ENCODE peak calls at places on chromosomes 1 and 21, in ten cellular contexts. O is stimulated activated CD8-positive, alpha-beta memory T cell treated with anti-CD3 and anti-CD28 coated beads, Interleukin-12 subunit alpha, Interleukin-12 subunit beta, amount 100 ng/mL, for 4 hours; B is substantia nigra; C is AG10803; M is stimulated activated CD4-positive, alpha-beta T cell treated with anti-CD3 and anti-CD28 coated beads, Interleukin-2, amount 100 ng/mL, for 24 hours; T is HTR-8/SVneo; I is fibroblast of the aortic adventitia; X is smooth muscle cell of the brain vasculature; R is effector memory CD8-positive, alpha-beta T cell; Y is activated naive CD4-positive, alpha-beta T cell treated with anti-CD3 and anti-CD28 coated beads, Interleukin-2, amount 50 U/mL, for 72 hours. D is an unnamed sample.

GRCh38 chr1:201155354-201155753 is 1.1 kb upstream of the TMEM9 start:
- DNase-seq in O (no peak), M (no peak), B (no peak), R (no peak), C (no peak), X (no peak), I (no peak), Y (no peak), T (no peak), D (no peak)

GRCh38 chr1:63906053-63906704 is 132.4 kb downstream of the ROR1 start:
- DNase-seq in B (no peak), I (no peak), Y (no peak), X (no peak), R (no peak), O (no peak), M (no peak), T (no peak), C (no peak), D (no peak)

GRCh38 chr1:36178479-36179219 is 22.7 kb downstream of the MAP7D1 start:
- DNase-seq in C (no peak), B (no peak), M (peak; percentile 13), X (no peak), Y (no peak), O (no peak), T (no peak), I (no peak), R (no peak), D (no peak)

GRCh38 chr1:227546598-227547313 is 16.6 kb upstream of the ZNF678 start:
- DNase-seq in Y (no peak), M (no peak), R (no peak), T (no peak), O (no peak), C (no peak), X (no peak), I (no peak), B (no peak), D (no peak)

GRCh38 chr1:159949891-159950480 is 4.1 kb downstream of the SLAMF9 start:
- DNase-seq in O (no peak), B (no peak), M (no peak), C (no peak), I (no peak), Y (no peak), X (no peak), R (no peak), T (no peak), D (no peak)

GRCh38 chr1:22801753-22802152 is 91.1 kb downstream of the EPHB2 start:
- DNase-seq in O (no peak), I (no peak), R (no peak), B (peak; percentile 40), Y (no peak), T (no peak), X (no peak), M (no peak), C (no peak), D (no peak)

GRCh38 chr1:77143529-77144121 is 75.6 kb downstream of the PIGK start:
- DNase-seq in B (no peak), R (no peak), O (no peak), Y (no peak), I (peak; percentile 25), C (peak; percentile 12), M (no peak), T (peak; percentile 3), X (no peak), D (no peak)

GRCh38 chr1:63867429-63868176 is 93.8 kb downstream of the ROR1 start:
- DNase-seq in B (no peak), Y (no peak), T (no peak), C (no peak), M (no peak), R (no peak), X (no peak), O (no peak), I (no peak), D (no peak)

GRCh38 chr21:41953831-41954653 is at the start of gene C2CD2:
- DNase-seq in Y (no peak), R (no peak), I (peak; percentile 57), M (peak; percentile 57), X (no peak), O (no peak), C (peak; percentile 73), T (peak; percentile 78), B (peak; percentile 49), D (peak; percentile 80)

GRCh38 chr1:63116016-63116415 is 206.4 kb upstream of the FOXD3 start:
- DNase-seq in C (no peak), X (no peak), R (no peak), I (peak; percentile 15), T (no peak), B (no peak), Y (no peak), M (no peak), O (no peak), D (no peak)

GRCh38 chr1:169925505-169926482 is 32.1 kb upstream of the SCYL3 start:
- DNase-seq in R (no peak), I (peak; percentile 43), M (no peak), T (no peak), Y (no peak), C (peak; percentile 22), B (no peak), X (no peak), O (no peak), D (no peak)